ENCODE peak calls at places on chromosomes 4 and X, in four cellular contexts. W, S, N and H are unnamed samples.

GRCh38 chr4:185201983-185202962 is 1.5 kb downstream of the CFAP97 start:
- DNase-seq in W (peak), S (no peak), N (no peak), H (no peak)

GRCh38 chr4:117968606-117969005 is 65.7 kb upstream of the NDST3 start:
- DNase-seq in W (no peak), S (no peak), N (no peak), H (no peak)

GRCh38 chr4:158411180-158411721 is 110.4 kb upstream of the RXFP1 start:
- DNase-seq in W (no peak), S (no peak), N (no peak), H (no peak)

GRCh38 chrX:38215141-38215540 is 5.5 kb downstream of the SRPX start:
- DNase-seq in W (no peak), S (no peak), N (no peak), H (no peak)

GRCh38 chr4:141486375-141486997 is 149.9 kb upstream of the IL15 start:
- DNase-seq in W (no peak), S (peak), N (no peak), H (no peak)

GRCh38 chr4:183155450-183156184 is 56.6 kb downstream of the WWC2 start:
- DNase-seq in W (no peak), S (no peak), N (no peak), H (no peak)

GRCh38 chrX:23644744-23645143 is 22.5 kb upstream of the PRDX4 start:
- DNase-seq in W (no peak), S (no peak), N (no peak), H (no peak)

GRCh38 chr4:115537387-115537786 is 424.0 kb upstream of the NDST4 start:
- DNase-seq in W (no peak), S (no peak), N (no peak), H (no peak)

GRCh38 chr4:151418385-151418784 is 9.4 kb downstream of the FHIP1A start:
- DNase-seq in W (peak), S (no peak), N (no peak), H (no peak)

GRCh38 chr4:106809083-106809482 is 227.0 kb downstream of the DKK2 start:
- DNase-seq in W (peak), S (no peak), N (no peak), H (no peak)

GRCh38 chr4:87249620-87250019 is 29.2 kb upstream of the KLHL8 start:
- DNase-seq in W (no peak), S (no peak), N (no peak), H (no peak)

GRCh38 chr4:184064877-184065276 is 152.8 kb downstream of the ENPP6 start:
- DNase-seq in W (peak), S (no peak), N (no peak), H (no peak)

GRCh38 chr4:83083925-83084475 is 30.5 kb downstream of the PLAC8 start:
- DNase-seq in W (no peak), S (no peak), N (no peak), H (no peak)

GRCh38 chrX:7215842-7216241 is 67.9 kb upstream of the PUDP start:
- DNase-seq in W (no peak), S (no peak), N (no peak), H (no peak)

GRCh38 chr4:104421576-104421975 is 73.1 kb downstream of the CXXC4 start:
- DNase-seq in W (no peak), S (no peak), N (no peak), H (no peak)

GRCh38 chrX:37846934-37847732 is at the start of gene DYNLT3:
- DNase-seq in W (peak), S (no peak), N (peak), H (peak)

GRCh38 chrX:6223516-6223915 is 5.2 kb downstream of the NLGN4X start:
- DNase-seq in W (no peak), S (no peak), N (no peak), H (no peak)

GRCh38 chr4:154807042-154807630 is 26.1 kb downstream of the RBM46 start:
- DNase-seq in W (peak), S (no peak), N (no peak), H (no peak)

GRCh38 chr4:129082302-129082701 is 11.0 kb downstream of the SCLT1 start:
- DNase-seq in W (no peak), S (no peak), N (no peak), H (no peak)

GRCh38 chrX:64994131-64994798 is 18.0 kb upstream of the ZC4H2 start:
- DNase-seq in W (peak), S (no peak), N (no peak), H (no peak)

GRCh38 chr4:180909279-180909678 is 1333.9 kb upstream of the TENM3 start:
- DNase-seq in W (no peak), S (no peak), N (peak), H (no peak)

GRCh38 chr4:98626350-98626749 is 32.1 kb downstream of the TSPAN5 start:
- DNase-seq in W (no peak), S (peak), N (peak), H (no peak)

GRCh38 chr4:8473198-8473919 is 32.8 kb downstream of the TRMT44 start:
- DNase-seq in W (no peak), S (no peak), N (no peak), H (no peak)

GRCh38 chr4:54806351-54806750 is 148.6 kb downstream of the KIT start:
- DNase-seq in W (no peak), S (no peak), N (no peak), H (no peak)

GRCh38 chrX:69066021-69066757 is 99.1 kb downstream of the PJA1 start:
- DNase-seq in W (no peak), S (no peak), N (no peak), H (peak)

GRCh38 chrX:69066966-69067525 is 98.2 kb downstream of the PJA1 start:
- DNase-seq in W (no peak), S (no peak), N (no peak), H (peak)

GRCh38 chrX:69067841-69068240 is 97.4 kb downstream of the PJA1 start:
- DNase-seq in W (no peak), S (no peak), N (no peak), H (peak)

GRCh38 chrX:69063486-69063885 is 101.8 kb downstream of the PJA1 start:
- DNase-seq in W (no peak), S (no peak), N (no peak), H (peak)

GRCh38 chrX:69065451-69065850 is 99.8 kb downstream of the PJA1 start:
- DNase-seq in W (no peak), S (no peak), N (no peak), H (peak)
- TF ChIP-seq CTCF in W (no peak), S (no peak), N (no peak), H (no peak)

DNA sequence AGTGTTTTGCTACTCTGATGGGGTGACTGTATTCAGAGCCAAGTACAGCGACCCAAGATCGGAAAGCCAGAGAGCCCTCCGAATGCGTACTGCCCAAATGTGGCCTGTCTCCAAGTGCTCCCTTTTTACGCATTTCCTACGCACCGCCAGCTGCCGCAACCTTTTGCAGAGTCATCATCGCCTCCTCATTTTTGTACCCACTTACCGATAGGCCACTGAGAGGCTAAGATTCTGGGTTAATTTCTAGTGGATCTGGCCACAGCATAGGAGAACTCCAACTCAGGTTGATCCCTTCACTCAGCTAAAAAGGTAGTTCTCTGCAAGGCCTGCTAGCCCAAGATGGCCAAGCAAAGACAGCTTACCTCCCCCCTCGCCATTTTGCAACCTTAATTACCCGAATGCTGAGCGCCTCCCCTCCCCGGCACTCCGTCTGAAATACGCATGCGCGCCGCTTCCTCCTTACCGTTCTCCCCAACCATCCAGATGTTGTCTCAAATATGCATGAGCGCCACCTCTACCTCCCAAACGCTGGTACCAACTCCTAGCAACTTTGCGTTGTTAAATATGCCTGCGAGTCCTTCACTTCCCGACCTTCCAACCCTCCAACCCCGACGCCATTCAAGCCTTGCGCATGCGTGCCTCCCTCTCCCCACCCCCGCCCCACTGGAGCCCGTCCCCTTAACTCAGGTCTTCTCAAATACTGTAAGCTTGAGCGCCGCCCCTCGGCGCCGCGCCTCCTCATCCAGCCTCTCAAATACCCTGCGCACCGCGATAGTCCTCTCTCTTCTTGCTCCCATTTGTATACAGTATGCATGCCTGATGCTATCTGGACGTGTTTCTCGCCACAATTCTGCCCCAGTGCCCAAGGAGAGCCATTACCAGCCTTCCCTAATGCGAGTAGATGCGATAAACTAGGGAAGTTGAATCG is 11.8 kb upstream of the ZCCHC13 start:
- DNase-seq in W (peak), S (peak), N (peak), H (peak)
- TF ChIP-seq CTCF in W (peak), S (peak), N (no peak), H (peak)

GRCh38 chr4:43471950-43472349 is 579.4 kb downstream of the GRXCR1 start:
- DNase-seq in W (peak), S (no peak), N (no peak), H (no peak)
- TF ChIP-seq CTCF in W (peak), S (no peak), N (no peak), H (peak)

DNA sequence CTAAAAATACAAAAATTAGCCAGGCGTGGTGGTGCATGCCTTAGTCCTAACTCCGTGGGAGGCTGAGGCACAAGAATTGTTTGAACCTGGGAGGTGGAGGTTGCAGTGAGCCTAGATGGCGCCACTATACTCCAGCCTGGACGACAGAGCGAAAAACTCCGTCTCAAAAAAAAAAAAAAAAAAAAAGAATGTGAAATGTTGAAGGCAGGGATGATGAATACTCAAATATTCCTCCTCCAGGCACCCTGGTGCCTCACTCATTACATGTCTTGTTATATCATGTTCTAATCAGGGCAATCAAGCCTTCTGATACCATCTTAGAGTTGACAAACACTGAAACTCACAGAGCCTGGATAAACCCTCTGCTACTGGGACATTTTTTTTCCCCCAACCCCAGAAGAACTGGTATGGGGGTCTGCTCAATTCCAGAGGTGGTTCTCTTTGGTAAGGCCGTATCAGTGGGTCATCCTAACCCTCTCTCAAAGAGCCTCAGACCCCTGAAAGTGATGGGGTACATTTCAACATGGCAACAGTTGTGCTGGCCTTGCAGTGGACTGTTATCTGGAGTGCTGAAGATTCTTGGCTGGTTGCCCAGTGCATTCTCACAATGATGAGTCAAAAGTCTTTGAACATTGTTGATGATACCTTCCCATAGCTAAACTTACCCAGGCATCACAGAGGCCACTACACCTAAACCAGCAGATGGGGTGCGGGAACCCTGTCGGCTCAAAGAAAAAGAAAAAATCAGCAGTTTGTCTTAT is 2.4 kb upstream of the SH3KBP1 start:
- DNase-seq in W (peak), S (peak), N (peak), H (no peak)
- TF ChIP-seq CTCF in W (no peak), S (no peak), N (no peak), H (no peak)